ENCODE peak calls at places on chromosomes 3 and 15, in four cellular contexts. D is MM.1S; B is stimulated activated CD4-positive, alpha-beta T cell treated with anti-CD3 and anti-CD28 coated beads, Interleukin-1b, Interleukin-23, amount 100 ng/mL, for 24 hours; G is aorta. R is an unnamed sample.

GRCh38 chr3:81851166-81851565 is 89.7 kb upstream of the GBE1 start:
- DNase-seq in D (no peak), B (no peak), G (no peak), R (no peak)

GRCh38 chr3:36175113-36175812 is 205.0 kb upstream of the STAC start:
- DNase-seq in D (no peak), B (no peak), G (no peak), R (no peak)

GRCh38 chr3:79247367-79248103 is 520.3 kb downstream of the ROBO1 start:
- DNase-seq in D (no peak), B (no peak), G (no peak), R (peak; percentile 21)

GRCh38 chr15:66698318-66698961 is 3.6 kb upstream of the SMAD6 start:
- DNase-seq in D (peak; percentile 38), B (no peak), G (peak; percentile 91), R (peak; percentile 80)

GRCh38 chr3:119367000-119367399 is 72.8 kb downstream of the ARHGAP31 start:
- DNase-seq in D (no peak), B (no peak), G (no peak), R (no peak)

GRCh38 chr15:63422891-63423290 is 41.2 kb upstream of the CA12 start:
- DNase-seq in D (no peak), B (no peak), G (no peak), R (no peak)

GRCh38 chr3:41684802-41685740 is 276.8 kb downstream of the ULK4 start:
- DNase-seq in D (no peak), B (no peak), G (no peak), R (no peak)

GRCh38 chr15:68921926-68922325 is 8.4 kb upstream of the SPESP1 start:
- DNase-seq in D (no peak), B (no peak), G (no peak), R (no peak)

GRCh38 chr15:27589260-27589659 is 509.9 kb downstream of the OCA2 start:
- DNase-seq in D (peak; percentile 90), B (no peak), G (no peak), R (no peak)